ENCODE peak calls at places on chromosomes 7 and 10, in four cellular contexts. S, A, D and U are unnamed samples.

GRCh38 chr7:120827719-120828118 is 30.2 kb downstream of the TSPAN12 start:
- DNase-seq in S (no peak), A (no peak), D (no peak), U (no peak)

GRCh38 chr7:154564676-154565075 is 438.2 kb downstream of the PAXIP1 start:
- DNase-seq in S (no peak), A (no peak), D (no peak), U (no peak)

GRCh38 chr7:28112883-28113540 is 67.6 kb downstream of the JAZF1 start:
- DNase-seq in S (no peak), A (no peak), D (no peak), U (no peak)

GRCh38 chr10:43371418-43371817 is at the start of gene FXYD4:
- DNase-seq in S (no peak), A (no peak), D (peak), U (no peak)

GRCh38 chr7:128777156-128778123 is 1.8 kb upstream of the OPN1SW start:
- DNase-seq in S (no peak), A (no peak), D (no peak), U (peak)

GRCh38 chr7:93016085-93016471 is 101.7 kb downstream of the SAMD9 start:
- DNase-seq in S (no peak), A (no peak), D (peak), U (peak)

GRCh38 chr10:14487511-14487909 is 156.8 kb upstream of the FRMD4A start:
- DNase-seq in S (no peak), A (no peak), D (no peak), U (peak)

GRCh38 chr7:104627516-104627915 is 299.1 kb downstream of the LHFPL3 start:
- DNase-seq in S (peak), A (no peak), D (peak), U (peak)

GRCh38 chr10:100896876-100897461 is 15.8 kb upstream of the SLF2 start:
- DNase-seq in S (no peak), A (no peak), D (no peak), U (no peak)

GRCh38 chr10:68081916-68082315 is 6.8 kb upstream of the HERC4 start:
- DNase-seq in S (no peak), A (no peak), D (no peak), U (no peak)

GRCh38 chr10:92573091-92573797 is 649 bp downstream of the IDE start:
- DNase-seq in S (peak), A (peak), D (peak), U (peak)

GRCh38 chr7:158084555-158084954 is 503.1 kb downstream of the PTPRN2 start:
- DNase-seq in S (no peak), A (no peak), D (no peak), U (no peak)

GRCh38 chr7:44547536-44548221 is 6.5 kb upstream of the NPC1L1 start:
- DNase-seq in S (no peak), A (no peak), D (no peak), U (peak)

GRCh38 chr7:98788921-98789320 is 80.9 kb downstream of the TMEM130 start:
- DNase-seq in S (peak), A (no peak), D (no peak), U (no peak)

GRCh38 chr10:3111626-3112220 is 44.4 kb downstream of the PFKP start:
- DNase-seq in S (no peak), A (peak), D (no peak), U (no peak)

GRCh38 chr10:88557659-88558058 is 25.5 kb downstream of the RNLS start:
- DNase-seq in S (no peak), A (no peak), D (no peak), U (peak)

GRCh38 chr7:48454750-48455192 is 283.5 kb downstream of the ABCA13 start:
- DNase-seq in S (no peak), A (no peak), D (no peak), U (no peak)

GRCh38 chr10:99341860-99342517 is 12.8 kb downstream of the CNNM1 start:
- DNase-seq in S (no peak), A (no peak), D (no peak), U (peak)

GRCh38 chr7:148983220-148984146 is 44.8 kb downstream of the PDIA4 start:
- DNase-seq in S (peak), A (peak), D (peak), U (peak)

GRCh38 chr10:119724630-119725549 is 960 bp upstream of the INPP5F start:
- DNase-seq in S (no peak), A (no peak), D (no peak), U (peak)

GRCh38 chr7:152909683-152910544 is 150.4 kb downstream of the ACTR3B start:
- DNase-seq in S (no peak), A (no peak), D (no peak), U (no peak)